ENCODE peak calls at places on chromosomes 5 and 9, in five cellular contexts. U is GM19239; G is right cardiac atrium; R is MCF 10A; P is stimulated activated CD4-positive, alpha-beta T cell treated with anti-CD3 and anti-CD28 coated beads, Interleukin-2, amount 100 ng/mL, for 48 hours. D is an unnamed sample.

GRCh38 chr9:136199391-136200288 is 5.3 kb downstream of the LHX3 start:
- DNase-seq in G (no peak), R (no peak), U (no peak), P (no peak), D (no peak)

GRCh38 chr5:127652952-127653611 is 4.2 kb downstream of the CTXN3 start:
- DNase-seq in P (no peak), U (no peak), R (no peak), G (no peak), D (no peak)

GRCh38 chr9:89498845-89499480 is 1.1 kb upstream of the SEMA4D start:
- DNase-seq in P (no peak), G (peak; percentile 60), U (peak; percentile 69), R (no peak), D (peak; percentile 37)

GRCh38 chr9:38000332-38000731 is 68.7 kb downstream of the SHB start:
- DNase-seq in P (no peak), R (no peak), U (no peak), G (no peak), D (no peak)

GRCh38 chr5:139649082-139649991 is 1.2 kb downstream of the CXXC5 start:
- DNase-seq in P (no peak), R (no peak), U (no peak), G (peak; percentile 79), D (no peak)

GRCh38 chr9:109781541-109782197 is 1.7 kb downstream of the PALM2AKAP2 start:
- DNase-seq in U (no peak), P (no peak), G (no peak), R (no peak), D (no peak)

GRCh38 chr9:128720841-128721486 is 3.0 kb downstream of the ZDHHC12 start:
- DNase-seq in G (peak; percentile 56), R (no peak), P (no peak), U (no peak), D (no peak)

GRCh38 chr5:157059891-157060290 is 975 bp upstream of the HAVCR1 start:
- DNase-seq in R (peak; percentile 49), P (no peak), U (no peak), G (no peak), D (no peak)

GRCh38 chr9:118961857-118962256 is 407.4 kb downstream of the BRINP1 start:
- DNase-seq in P (no peak), G (no peak), U (no peak), R (peak; percentile 69), D (no peak)

GRCh38 chr5:110727025-110727314 is 499 bp upstream of the TMEM232 start:
- DNase-seq in R (no peak), P (no peak), U (no peak), G (no peak), D (no peak)

GRCh38 chr5:74409737-74410136 is 230.8 kb downstream of the ENC1 start:
- DNase-seq in P (no peak), G (no peak), R (no peak), U (no peak), D (no peak)

GRCh38 chr5:78647411-78647818 is 1.2 kb downstream of the LHFPL2 start:
- DNase-seq in P (no peak), U (no peak), R (peak; percentile 41), G (no peak), D (no peak)

GRCh38 chr5:174454890-174455289 is 269.5 kb upstream of the MSX2 start:
- DNase-seq in P (no peak), G (no peak), U (no peak), R (no peak), D (no peak)

GRCh38 chr5:138241688-138242547 is 28.8 kb upstream of the CDC23 start:
- DNase-seq in P (no peak), R (no peak), U (no peak), G (peak; percentile 71), D (no peak)

GRCh38 chr5:73486119-73486899 is 11.9 kb upstream of the BTF3 start:
- DNase-seq in R (no peak), U (no peak), G (no peak), P (no peak), D (no peak)

GRCh38 chr5:132184588-132184987 is 43.1 kb downstream of the P4HA2 start:
- DNase-seq in U (no peak), P (no peak), G (no peak), R (peak; percentile 35), D (no peak)

GRCh38 chr9:77944556-77945261 is 86.9 kb downstream of the GNAQ start:
- DNase-seq in R (no peak), G (peak; percentile 54), U (no peak), P (no peak), D (no peak)

GRCh38 chr5:88883566-88884434 is 816 bp upstream of the MEF2C start:
- DNase-seq in G (peak; percentile 90), P (no peak), R (no peak), U (no peak), D (no peak)

GRCh38 chr9:69140123-69140741 is 33.8 kb upstream of the TJP2 start:
- DNase-seq in G (no peak), U (no peak), P (no peak), R (no peak), D (no peak)

GRCh38 chr5:168291961-168292782 is 727 bp downstream of the WWC1 start:
- DNase-seq in P (no peak), U (no peak), R (peak; percentile 55), G (peak; percentile 56), D (peak; percentile 1)

GRCh38 chr9:2336055-2336454 is 285.5 kb upstream of the VLDLR start:
- DNase-seq in R (no peak), G (no peak), P (no peak), U (no peak), D (no peak)

GRCh38 chr9:122213589-122214413 is 15.0 kb downstream of the LHX6 start:
- DNase-seq in P (peak; percentile 35), U (peak; percentile 79), G (no peak), R (no peak), D (no peak)

GRCh38 chr9:75046725-75047345 is 18.7 kb upstream of the CARNMT1 start:
- DNase-seq in U (no peak), G (no peak), P (no peak), R (no peak), D (no peak)

GRCh38 chr9:95268681-95269080 is 48.8 kb downstream of the FANCC start:
- DNase-seq in R (peak; percentile 29), U (no peak), G (no peak), P (no peak), D (no peak)

GRCh38 chr9:98740226-98740881 is 31.6 kb upstream of the GABBR2 start:
- DNase-seq in R (no peak), P (no peak), G (no peak), U (no peak), D (no peak)

GRCh38 chr9:31290731-31291130 is 1093.7 kb upstream of the ACO1 start:
- DNase-seq in G (no peak), R (no peak), U (no peak), P (no peak), D (no peak)

GRCh38 chr5:148615644-148616283 is 38.6 kb downstream of the HTR4 start:
- DNase-seq in R (peak; percentile 26), U (no peak), G (no peak), P (no peak), D (no peak)

GRCh38 chr9:136116360-136117098 is 2.1 kb downstream of the TMEM250 start:
- DNase-seq in P (no peak), U (no peak), G (no peak), R (no peak), D (no peak)

GRCh38 chr5:102778478-102778877 is 23.4 kb downstream of the PAM start:
- DNase-seq in R (peak; percentile 58), G (no peak), U (no peak), P (no peak), D (no peak)

GRCh38 chr5:95615164-95615467 is 4.8 kb upstream of the GPR150 start:
- DNase-seq in R (peak; percentile 28), P (no peak), G (no peak), U (no peak), D (no peak)

GRCh38 chr9:99737649-99738048 is 84.0 kb upstream of the NR4A3 start:
- DNase-seq in U (no peak), R (no peak), G (no peak), P (no peak), D (no peak)

D was measured in T-helper 9 cell.